ENCODE peak calls at places on chromosomes 12 and 14, in five cellular contexts. P is testis, X is left ventricle myocardium inferior, T is colonic mucosa, J is sigmoid colon. H is an unnamed sample.

GRCh38 chr14:65211341-65211987 is 109.1 kb upstream of the MAX start:
- DNase-seq in T (no peak), J (no peak), X (no peak), P (no peak), H (no peak)

GRCh38 chr12:58893421-58893986 is 26.8 kb downstream of the LRIG3 start:
- DNase-seq in P (no peak), X (no peak), J (no peak), T (no peak), H (no peak)

GRCh38 chr14:36818212-36818611 is 156.6 kb downstream of the PAX9 start:
- DNase-seq in J (no peak), P (no peak), T (no peak), X (no peak), H (no peak)

GRCh38 chr12:84551373-84551772 is 361.2 kb downstream of the SLC6A15 start:
- DNase-seq in J (no peak), T (no peak), P (no peak), X (no peak), H (no peak)

GRCh38 chr12:125280482-125281377 is 215.5 kb downstream of the AACS start:
- DNase-seq in T (no peak), X (no peak), P (peak; percentile 59), J (no peak), H (no peak)

GRCh38 chr12:83979785-83980184 is 932.8 kb downstream of the SLC6A15 start:
- DNase-seq in T (no peak), J (no peak), P (no peak), X (no peak), H (no peak)

GRCh38 chr12:27619308-27619707 is 76.9 kb upstream of the REP15 start:
- DNase-seq in T (no peak), J (no peak), P (no peak), X (no peak), H (no peak)

GRCh38 chr14:53954551-53955233 is 1.9 kb downstream of the BMP4 start:
- DNase-seq in J (peak; percentile 67), P (no peak), X (peak; percentile 32), T (peak; percentile 34), H (no peak)

GRCh38 chr14:89509891-89510290 is 92.9 kb upstream of the FOXN3 start:
- DNase-seq in T (no peak), X (no peak), J (no peak), P (no peak), H (no peak)

GRCh38 chr12:33427071-33427470 is 12.5 kb downstream of the SYT10 start:
- DNase-seq in T (no peak), P (peak; percentile 28), X (no peak), J (no peak), H (no peak)

GRCh38 chr12:81274619-81275018 is 196.7 kb downstream of the ACSS3 start:
- DNase-seq in X (no peak), T (no peak), J (no peak), P (no peak), H (no peak)

GRCh38 chr12:57452937-57453509 is 2.1 kb upstream of the INHBE start:
- DNase-seq in X (peak; percentile 80), T (peak; percentile 79), P (peak; percentile 89), J (peak; percentile 89), H (peak; percentile 29)

GRCh38 chr14:74275265-74275841 is 27.4 kb downstream of the ABCD4 start:
- DNase-seq in P (no peak), X (no peak), T (no peak), J (no peak), H (no peak)

GRCh38 chr12:110135806-110136205 is 11.6 kb downstream of the IFT81 start:
- DNase-seq in J (no peak), X (no peak), P (no peak), T (no peak), H (no peak)

GRCh38 chr14:91417983-91418386 is 365 bp upstream of the CCDC88C start:
- DNase-seq in J (no peak), T (no peak), P (peak; percentile 41), X (no peak), H (no peak)

GRCh38 chr12:68358532-68359485 is 26.6 kb upstream of the MDM1 start:
- DNase-seq in T (peak; percentile 78), J (peak; percentile 80), X (no peak), P (peak; percentile 81), H (no peak)

GRCh38 chr12:91781114-91781513 is 364.5 kb downstream of the BTG1 start:
- DNase-seq in J (no peak), P (no peak), T (no peak), X (no peak), H (no peak)

GRCh38 chr12:4355843-4356327 is 23.6 kb downstream of the FGF23 start:
- DNase-seq in P (peak; percentile 74), T (peak; percentile 48), J (no peak), X (no peak), H (no peak)

GRCh38 chr12:41514907-41515306 is 326.8 kb downstream of the PDZRN4 start:
- DNase-seq in T (no peak), J (no peak), X (no peak), P (no peak), H (no peak)

GRCh38 chr14:91113829-91114078 is at the start of gene DGLUCY:
- DNase-seq in T (peak; percentile 87), P (peak; percentile 93), J (peak; percentile 94), X (peak; percentile 86), H (peak; percentile 94)

GRCh38 chr14:101635238-101636080 is 74.2 kb downstream of the DIO3 start:
- DNase-seq in P (no peak), X (no peak), J (no peak), T (no peak), H (no peak)

GRCh38 chr12:52903285-52903854 is 1.5 kb downstream of the KRT8 start:
- DNase-seq in T (peak; percentile 83), X (peak; percentile 76), J (peak; percentile 90), P (peak; percentile 86), H (no peak)

GRCh38 chr14:92785601-92786426 is 8.3 kb upstream of the GOLGA5 start:
- DNase-seq in X (peak; percentile 57), P (peak; percentile 91), J (no peak), T (no peak), H (no peak)
- TF ChIP-seq CTCF in X (no peak), P (no peak), J (no peak), T (no peak), H (peak; percentile 42)

GRCh38 chr12:79830425-79830824 is 104.5 kb downstream of the PPP1R12A start:
- DNase-seq in J (no peak), X (no peak), T (no peak), P (no peak), H (no peak)
- TF ChIP-seq CTCF in J (no peak), X (no peak), T (no peak), P (no peak), H (no peak)

DNA sequence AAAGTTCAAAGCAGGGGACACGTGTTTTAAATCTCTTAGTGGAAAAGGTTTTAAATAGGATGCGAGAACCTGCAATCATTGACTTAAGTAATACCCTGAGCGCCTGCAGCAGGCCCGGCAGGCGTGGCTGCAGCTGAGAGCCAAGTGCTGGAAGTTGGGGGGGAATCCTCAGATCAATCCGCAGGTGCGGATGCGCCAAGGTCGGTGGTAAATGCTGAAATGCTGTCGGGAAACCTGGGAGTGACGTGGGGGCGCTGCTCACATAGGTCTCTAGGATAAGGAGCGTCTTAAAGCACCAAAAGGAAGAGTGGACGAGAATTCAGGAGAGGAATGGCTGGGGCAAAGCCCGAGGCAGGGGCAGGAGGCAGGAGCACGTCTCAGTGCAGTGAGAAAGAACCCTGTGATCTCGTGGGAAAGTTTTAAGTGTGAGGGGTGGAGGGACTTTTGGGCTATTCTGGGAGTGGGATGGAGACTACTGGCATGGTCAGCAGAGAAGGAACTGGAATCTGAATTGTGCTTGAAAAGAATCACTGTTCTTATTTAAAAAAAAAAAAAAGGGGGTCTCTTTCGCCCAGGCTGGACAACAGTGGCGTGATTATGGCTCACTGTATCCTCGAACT is 883 bp upstream of the CDCA4 start:
- DNase-seq in T (peak; percentile 66), P (peak; percentile 65), X (no peak), J (no peak), H (no peak)
- TF ChIP-seq CTCF in T (no peak), P (no peak), X (no peak), J (no peak), H (peak; percentile 49)

GRCh38 chr14:52695481-52696091 is at the start of gene ERO1A:
- DNase-seq in X (peak; percentile 88), P (peak; percentile 89), J (peak; percentile 91), T (peak; percentile 83), H (no peak)
- TF ChIP-seq CTCF in X (no peak), P (no peak), J (no peak), T (no peak), H (peak; percentile 29)

DNA sequence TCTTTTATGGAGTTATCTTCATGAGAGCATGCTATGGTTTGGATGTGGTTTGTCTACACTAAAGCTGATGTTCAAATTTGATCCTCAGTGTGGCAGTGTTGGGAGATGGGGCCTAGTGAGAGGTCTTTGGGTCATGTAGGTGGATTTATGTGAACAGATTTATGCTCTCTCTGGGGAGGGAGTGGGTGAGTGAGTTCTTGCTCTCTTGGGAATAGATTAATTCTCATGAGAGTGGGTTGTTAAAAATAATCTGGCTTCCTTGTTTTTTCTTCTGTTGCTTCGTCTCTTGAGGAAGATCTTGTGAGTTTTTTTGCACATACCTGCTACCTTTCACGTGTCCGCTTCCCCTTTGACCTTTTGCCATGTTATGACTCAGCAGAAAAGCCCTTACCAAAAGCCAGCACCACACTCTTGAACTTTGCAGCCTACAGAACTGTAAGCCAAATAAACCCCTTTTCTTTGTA is 20.5 kb downstream of the DERA start:
- DNase-seq in T (no peak), X (no peak), P (no peak), J (no peak), H (no peak)
- TF ChIP-seq CTCF in T (no peak), X (no peak), P (no peak), J (no peak), H (no peak)

DNA sequence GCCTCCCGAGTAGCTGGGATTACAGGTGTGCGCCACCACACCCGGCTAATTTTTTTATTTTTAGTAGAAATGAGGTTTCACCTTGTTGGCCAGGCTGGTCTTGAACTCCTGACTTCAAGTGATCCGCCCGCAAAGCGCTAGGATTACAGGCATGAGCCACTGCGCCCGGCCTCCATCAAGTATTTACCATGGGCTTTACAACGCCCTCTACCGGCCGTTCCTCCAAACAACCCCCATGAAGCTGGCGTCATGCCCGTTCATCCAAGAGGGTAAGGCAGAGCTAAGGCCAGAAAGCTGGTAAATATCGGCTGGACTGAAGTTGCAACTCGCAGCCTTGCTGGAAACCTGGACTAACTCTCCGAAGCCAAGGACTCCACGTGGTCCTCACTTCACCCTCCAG is 41.6 kb downstream of the RNF34 start:
- DNase-seq in T (peak; percentile 43), J (peak; percentile 61), X (no peak), P (peak; percentile 60), H (no peak)
- TF ChIP-seq CTCF in T (no peak), J (no peak), X (no peak), P (peak; percentile 15), H (peak; percentile 24)

GRCh38 chr12:44497044-44497443 is 379.1 kb downstream of the NELL2 start:
- DNase-seq in J (no peak), P (no peak), X (no peak), T (no peak), H (no peak)
- TF ChIP-seq CTCF in J (no peak), P (no peak), X (no peak), T (no peak), H (peak; percentile 19)

GRCh38 chr12:94980577-94980976 is 22.9 kb downstream of the NDUFA12 start:
- DNase-seq in J (no peak), X (no peak), T (no peak), P (no peak), H (no peak)
- TF ChIP-seq CTCF in J (no peak), X (peak; percentile 30), T (peak; percentile 23), P (no peak), H (peak; percentile 76)

H was measured in chondrocyte.